ENCODE peak calls at places on chromosomes 12 and 14, in seven cellular contexts. Q is SK-N-SH, O is HepG2, P is K562, N is HCT116, U is GM12878, T is H1. K is an unnamed sample.

GRCh38 chr12:104664368-104664767 is 207.6 kb downstream of the CHST11 start:
- DNase-seq in Q (no peak), O (no peak), P (no peak), N (no peak), U (no peak), T (no peak), K (no peak)

GRCh38 chr12:20367731-20368652 is at the start of gene PDE3A:
- DNase-seq in Q (peak; percentile 80), O (no peak), P (no peak), N (peak; percentile 39), U (no peak), T (peak; percentile 44), K (peak; percentile 63)

GRCh38 chr12:40632933-40633332 is 59.3 kb upstream of the CNTN1 start:
- DNase-seq in Q (no peak), O (no peak), P (no peak), N (no peak), U (no peak), T (no peak), K (no peak)

GRCh38 chr14:36659010-36659821 is 2.4 kb upstream of the PAX9 start:
- DNase-seq in Q (no peak), O (no peak), P (no peak), N (no peak), U (no peak), T (no peak), K (no peak)

GRCh38 chr14:35932659-35933159 is 106.6 kb downstream of the BRMS1L start:
- DNase-seq in Q (no peak), O (no peak), P (no peak), N (no peak), U (peak; percentile 47), T (no peak), K (peak; percentile 41)

GRCh38 chr12:42372154-42372791 is 46.3 kb downstream of the PPHLN1 start:
- DNase-seq in Q (peak; percentile 54), O (peak; percentile 58), P (peak; percentile 36), N (peak; percentile 42), U (peak; percentile 49), T (no peak), K (peak; percentile 67)

GRCh38 chr14:36363704-36364103 is 43.3 kb upstream of the MBIP start:
- DNase-seq in Q (no peak), O (no peak), P (no peak), N (no peak), U (no peak), T (no peak), K (no peak)

GRCh38 chr12:118840399-118840798 is 140.9 kb upstream of the SRRM4 start:
- DNase-seq in Q (peak; percentile 30), O (peak; percentile 29), P (no peak), N (no peak), U (no peak), T (no peak), K (no peak)

GRCh38 chr12:43338848-43339526 is 213.0 kb downstream of the ADAMTS20 start:
- DNase-seq in Q (peak; percentile 31), O (peak; percentile 2), P (no peak), N (peak; percentile 16), U (peak; percentile 42), T (peak; percentile 2), K (peak; percentile 49)

GRCh38 chr12:51922762-51923505 is 15.6 kb downstream of the ACVRL1 start:
- DNase-seq in Q (no peak), O (no peak), P (no peak), N (no peak), U (peak; percentile 21), T (no peak), K (no peak)

GRCh38 chr14:36773136-36773540 is 111.5 kb downstream of the PAX9 start:
- DNase-seq in Q (no peak), O (peak; percentile 51), P (peak; percentile 75), N (peak; percentile 33), U (no peak), T (no peak), K (peak; percentile 37)

GRCh38 chr14:95311752-95312151 is 8.0 kb downstream of the CLMN start:
- DNase-seq in Q (no peak), O (no peak), P (no peak), N (peak; percentile 22), U (no peak), T (no peak), K (no peak)

GRCh38 chr12:34106172-34106571 is 83.9 kb downstream of the ALG10 start:
- DNase-seq in Q (no peak), O (no peak), P (no peak), N (no peak), U (no peak), T (no peak), K (no peak)

GRCh38 chr12:48164456-48164855 is 7.1 kb upstream of the ASB8 start:
- DNase-seq in Q (no peak), O (no peak), P (no peak), N (no peak), U (no peak), T (no peak), K (no peak)

GRCh38 chr12:47033081-47033480 is 46.3 kb upstream of the PCED1B start:
- DNase-seq in Q (no peak), O (no peak), P (no peak), N (no peak), U (no peak), T (no peak), K (peak; percentile 23)

GRCh38 chr14:39114073-39114838 is at the start of gene GEMIN2:
- DNase-seq in Q (peak; percentile 81), O (peak; percentile 97), P (peak; percentile 77), N (peak; percentile 88), U (peak; percentile 89), T (peak; percentile 79), K (peak; percentile 98)

GRCh38 chr12:480831-481230 is 21.1 kb downstream of the B4GALNT3 start:
- DNase-seq in Q (no peak), O (no peak), P (no peak), N (no peak), U (no peak), T (no peak), K (no peak)

GRCh38 chr14:93430889-93431670 is at the start of gene UNC79:
- DNase-seq in Q (peak; percentile 80), O (no peak), P (no peak), N (no peak), U (no peak), T (peak; percentile 21), K (no peak)

GRCh38 chr14:59067135-59067894 is 121.2 kb upstream of the DAAM1 start:
- DNase-seq in Q (no peak), O (no peak), P (no peak), N (no peak), U (no peak), T (no peak), K (no peak)

GRCh38 chr14:32313977-32314376 is 15.1 kb upstream of the AKAP6 start:
- DNase-seq in Q (no peak), O (no peak), P (no peak), N (no peak), U (no peak), T (no peak), K (peak; percentile 73)

GRCh38 chr14:90532826-90533525 is 136.1 kb downstream of the CALM1 start:
- DNase-seq in Q (peak; percentile 15), O (no peak), P (no peak), N (no peak), U (no peak), T (no peak), K (no peak)

GRCh38 chr14:77409131-77409533 is 14.2 kb downstream of the NOXRED1 start:
- DNase-seq in Q (no peak), O (peak; percentile 41), P (no peak), N (peak; percentile 21), U (no peak), T (no peak), K (peak; percentile 41)

GRCh38 chr12:75747572-75747995 is 236.2 kb upstream of the KRR1 start:
- DNase-seq in Q (no peak), O (no peak), P (no peak), N (no peak), U (no peak), T (no peak), K (no peak)

GRCh38 chr14:48247972-48248371 is 572.6 kb upstream of the MDGA2 start:
- DNase-seq in Q (no peak), O (no peak), P (no peak), N (no peak), U (no peak), T (no peak), K (no peak)

GRCh38 chr12:54604436-54604835 is 16.0 kb upstream of the PPP1R1A start:
- DNase-seq in Q (no peak), O (no peak), P (no peak), N (no peak), U (no peak), T (no peak), K (no peak)

GRCh38 chr12:18258929-18259328 is 2.4 kb upstream of the PIK3C2G start:
- DNase-seq in Q (no peak), O (no peak), P (no peak), N (no peak), U (no peak), T (no peak), K (no peak)

GRCh38 chr12:18259906-18260682 is 1.2 kb upstream of the PIK3C2G start:
- DNase-seq in Q (no peak), O (no peak), P (no peak), N (no peak), U (no peak), T (no peak), K (no peak)

GRCh38 chr12:18262514-18262913 is 1.2 kb downstream of the PIK3C2G start:
- DNase-seq in Q (no peak), O (no peak), P (no peak), N (no peak), U (no peak), T (no peak), K (no peak)

GRCh38 chr12:18261906-18262305 is 588 bp downstream of the PIK3C2G start:
- DNase-seq in Q (no peak), O (no peak), P (no peak), N (no peak), U (no peak), T (no peak), K (peak; percentile 26)

DNA sequence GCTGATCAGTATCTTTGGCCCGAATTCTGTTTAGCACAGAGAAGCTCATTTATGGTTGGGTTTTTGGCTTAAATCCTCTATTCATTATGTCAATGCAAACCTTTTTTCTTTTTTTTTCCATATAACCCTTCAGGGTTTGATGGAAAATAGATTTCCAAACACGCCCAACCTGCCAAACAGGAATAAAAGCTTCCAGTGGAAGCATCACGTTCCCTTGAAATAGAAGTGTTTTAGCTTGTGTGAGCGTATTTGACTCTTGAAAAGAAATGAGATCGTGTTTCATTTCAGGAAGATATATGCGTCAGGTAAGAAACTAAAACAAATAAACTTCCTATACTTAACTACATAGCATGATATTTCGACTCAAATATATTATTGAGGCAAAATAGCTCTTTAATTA is at the start of gene PIK3C2G:
- DNase-seq in Q (no peak), O (no peak), P (no peak), N (no peak), U (no peak), T (no peak), K (peak; percentile 3)
- TF ChIP-seq JUND in Q (no peak), O (no peak), P (no peak), N (no peak), U (no peak), T (no peak), K (peak; percentile 64)

GRCh38 chr14:51539571-51540037 is 112.1 kb upstream of the FRMD6 start:
- DNase-seq in Q (no peak), O (no peak), P (no peak), N (no peak), U (no peak), T (peak; percentile 51), K (no peak)
- TF ChIP-seq JUND in Q (peak; percentile 81), O (no peak), P (no peak), N (no peak), U (no peak), T (no peak), K (no peak)

GRCh38 chr12:108306014-108306501 is 33.1 kb downstream of the CMKLR1 start:
- DNase-seq in Q (no peak), O (no peak), P (no peak), N (no peak), U (no peak), T (no peak), K (no peak)
- TF ChIP-seq JUND in Q (no peak), O (no peak), P (no peak), N (no peak), U (no peak), T (no peak), K (no peak)

GRCh38 chr12:8018666-8019581 is 13.6 kb upstream of the FOXJ2 start:
- DNase-seq in Q (peak; percentile 33), O (peak; percentile 43), P (peak; percentile 58), N (peak; percentile 50), U (no peak), T (peak; percentile 70), K (no peak)
- TF ChIP-seq JUND in Q (no peak), O (no peak), P (no peak), N (no peak), U (no peak), T (no peak), K (no peak)